ENCODE peak calls at places on chromosomes 13 and 19, in ten cellular contexts. J is T-helper 1 cell; M is substantia nigra; L is lower leg skin; U is GM12865; G is A549; F is nephron progenitor cell; T is activated naive CD4-positive, alpha-beta T cell treated with Interleukin-2 at 50 U/mL for 16 hours; H is naive thymus-derived CD8-positive, alpha-beta T cell; P is activated CD4-positive, CD25-positive, alpha-beta regulatory T cell. A is an unnamed sample.

GRCh38 chr19:15315101-15315500 is 17.2 kb downstream of the BRD4 start:
- DNase-seq in U (no peak), T (no peak), J (no peak), L (no peak), G (no peak), M (no peak), H (no peak), F (no peak), P (no peak), A (no peak)

GRCh38 chr13:102317593-102317992 is 84.3 kb downstream of the FGF14 start:
- DNase-seq in G (no peak), J (no peak), U (no peak), M (peak), L (peak), F (no peak), P (no peak), H (no peak), T (no peak), A (no peak)

GRCh38 chr19:49017666-49018351 is 918 bp upstream of the LHB start:
- DNase-seq in P (peak), U (peak), F (peak), L (no peak), H (peak), T (peak), G (peak), J (peak), M (no peak), A (peak)

GRCh38 chr19:7645159-7645558 is 8.2 kb downstream of the STXBP2 start:
- DNase-seq in U (no peak), P (no peak), L (no peak), M (no peak), J (no peak), F (no peak), H (no peak), G (no peak), T (no peak), A (no peak)

GRCh38 chr19:45996933-45997332 is 1.7 kb downstream of the CCDC61 start:
- DNase-seq in H (no peak), M (no peak), P (no peak), F (no peak), U (no peak), G (no peak), J (no peak), T (no peak), L (no peak), A (no peak)

GRCh38 chr13:113495494-113496251 is 5.2 kb upstream of the DCUN1D2 start:
- DNase-seq in M (no peak), U (no peak), J (no peak), L (no peak), F (peak), H (no peak), P (no peak), T (no peak), G (no peak), A (no peak)

GRCh38 chr19:51703655-51704515 is 10.8 kb downstream of the SPACA6 start:
- DNase-seq in T (peak), G (peak), H (peak), J (peak), F (peak), M (peak), P (peak), L (peak), U (peak), A (peak)

GRCh38 chr13:48234652-48235099 is 1.7 kb downstream of the ITM2B start:
- DNase-seq in L (no peak), P (no peak), G (no peak), J (no peak), M (no peak), H (no peak), T (no peak), U (no peak), F (no peak), A (no peak)

GRCh38 chr19:9793051-9793591 is 24.6 kb upstream of the ZNF846 start:
- DNase-seq in F (no peak), M (peak), T (peak), G (no peak), P (peak), U (peak), H (no peak), J (peak), L (peak), A (no peak)

GRCh38 chr13:90732049-90732448 is 615.4 kb upstream of the MIR17HG start:
- DNase-seq in P (no peak), G (no peak), F (no peak), T (no peak), H (no peak), J (no peak), M (no peak), U (peak), L (no peak), A (no peak)

GRCh38 chr13:27130223-27131015 is 41.2 kb downstream of the USP12 start:
- DNase-seq in J (no peak), M (no peak), F (no peak), T (no peak), G (no peak), H (no peak), L (no peak), U (no peak), P (no peak), A (no peak)

GRCh38 chr13:25770601-25771000 is 281.2 kb downstream of the SHISA2 start:
- DNase-seq in F (no peak), H (no peak), U (no peak), T (no peak), P (no peak), M (no peak), J (no peak), L (no peak), G (no peak), A (no peak)

GRCh38 chr19:18205180-18205915 is 1.5 kb upstream of the RAB3A start:
- DNase-seq in G (no peak), U (peak), J (peak), M (peak), F (peak), P (peak), H (peak), T (peak), L (peak), A (peak)

GRCh38 chr19:39929750-39930149 is 4.7 kb downstream of the FCGBP start:
- DNase-seq in T (no peak), J (no peak), M (no peak), G (no peak), H (no peak), L (no peak), F (no peak), U (no peak), P (no peak), A (no peak)

GRCh38 chr13:49219647-49220034 is 497 bp upstream of the MLNR start:
- DNase-seq in G (no peak), P (no peak), M (no peak), T (no peak), F (no peak), L (no peak), H (no peak), J (no peak), U (no peak), A (no peak)

GRCh38 chr13:110421696-110422395 is 114.8 kb downstream of the COL4A2 start:
- DNase-seq in L (no peak), G (no peak), H (peak), T (no peak), F (no peak), U (no peak), P (no peak), M (no peak), J (no peak), A (no peak)

GRCh38 chr19:53853707-53854106 is 14.0 kb upstream of the MYADM start:
- DNase-seq in G (no peak), F (no peak), T (no peak), J (no peak), P (no peak), U (no peak), H (no peak), M (no peak), L (no peak), A (no peak)

GRCh38 chr13:112448621-112449544 is 72.7 kb downstream of the SPACA7 start:
- DNase-seq in L (no peak), F (no peak), H (no peak), G (no peak), P (no peak), T (no peak), J (no peak), U (no peak), M (no peak), A (no peak)

GRCh38 chr13:25095862-25096453 is at the start of gene PABPC3:
- DNase-seq in L (no peak), T (no peak), H (no peak), F (no peak), G (no peak), J (no peak), M (no peak), P (no peak), U (no peak), A (no peak)